ENCODE peak calls at places on chromosomes 11 and 22, in nine cellular contexts. Q, R, J, B, W, H, A, S and P are unnamed samples.

GRCh38 chr11:64472593-64473455 is 113.9 kb downstream of the RPS6KA4 start:
- DNase-seq in Q (no peak), R (no peak), J (no peak), B (no peak), W (no peak), H (no peak), A (no peak), S (no peak), P (no peak)

GRCh38 chr11:47514825-47515647 is 37.9 kb downstream of the CELF1 start:
- DNase-seq in Q (no peak), R (no peak), J (peak), B (no peak), W (no peak), H (peak), A (no peak), S (peak), P (no peak)

GRCh38 chr22:21651521-21652009 is 9.5 kb downstream of the SDF2L1 start:
- DNase-seq in Q (no peak), R (no peak), J (no peak), B (no peak), W (no peak), H (peak), A (no peak), S (no peak), P (no peak)

GRCh38 chr11:123690490-123690889 is 36.1 kb upstream of the SCN3B start:
- DNase-seq in Q (no peak), R (no peak), J (peak), B (no peak), W (no peak), H (peak), A (no peak), S (no peak), P (no peak)

GRCh38 chr22:27100323-27100722 is 442.9 kb downstream of the MIAT start:
- DNase-seq in Q (no peak), R (peak), J (no peak), B (no peak), W (no peak), H (no peak), A (no peak), S (no peak), P (no peak)

GRCh38 chr22:16955081-16955480 is 52.9 kb downstream of the GAB4 start:
- DNase-seq in Q (no peak), R (no peak), J (no peak), B (no peak), W (no peak), H (no peak), A (no peak), S (no peak), P (no peak)

GRCh38 chr11:73656985-73657384 is 10.6 kb downstream of the PLEKHB1 start:
- DNase-seq in Q (no peak), R (no peak), J (no peak), B (no peak), W (no peak), H (no peak), A (no peak), S (no peak), P (no peak)

GRCh38 chr11:117314840-117315239 is 1.2 kb downstream of the BACE1 start:
- DNase-seq in Q (no peak), R (no peak), J (no peak), B (no peak), W (no peak), H (peak), A (no peak), S (no peak), P (no peak)

GRCh38 chr11:1012740-1013627 is 23.5 kb downstream of the MUC6 start:
- DNase-seq in Q (no peak), R (no peak), J (no peak), B (no peak), W (no peak), H (no peak), A (no peak), S (no peak), P (no peak)

GRCh38 chr11:92225206-92225562 is 566 bp downstream of the FAT3 start:
- DNase-seq in Q (no peak), R (peak), J (no peak), B (no peak), W (no peak), H (peak), A (no peak), S (no peak), P (no peak)

GRCh38 chr11:11533751-11534150 is 88.1 kb downstream of the GALNT18 start:
- DNase-seq in Q (no peak), R (peak), J (no peak), B (no peak), W (no peak), H (no peak), A (no peak), S (no peak), P (no peak)

GRCh38 chr11:1395773-1396374 is 6.1 kb downstream of the BRSK2 start:
- DNase-seq in Q (no peak), R (no peak), J (no peak), B (no peak), W (no peak), H (no peak), A (no peak), S (no peak), P (no peak)

GRCh38 chr11:65569164-65569972 is 909 bp upstream of the ZNRD2 start:
- DNase-seq in Q (no peak), R (no peak), J (no peak), B (no peak), W (no peak), H (no peak), A (no peak), S (no peak), P (no peak)

GRCh38 chr11:33802414-33802950 is 28.2 kb upstream of the FBXO3 start:
- DNase-seq in Q (peak), R (peak), J (peak), B (peak), W (no peak), H (peak), A (no peak), S (peak), P (no peak)

GRCh38 chr22:29457730-29458129 is 19.3 kb downstream of the RFPL1 start:
- DNase-seq in Q (no peak), R (no peak), J (peak), B (peak), W (no peak), H (peak), A (no peak), S (peak), P (no peak)

GRCh38 chr22:29469755-29470154 is 10.3 kb upstream of the NEFH start:
- DNase-seq in Q (no peak), R (no peak), J (no peak), B (no peak), W (no peak), H (no peak), A (no peak), S (no peak), P (no peak)

GRCh38 chr11:61694971-61695706 is 14.9 kb downstream of the DAGLA start:
- DNase-seq in Q (no peak), R (peak), J (no peak), B (no peak), W (no peak), H (no peak), A (no peak), S (peak), P (peak)

GRCh38 chr11:11313426-11313825 is 39.6 kb downstream of the CSNK2A3 start:
- DNase-seq in Q (no peak), R (no peak), J (no peak), B (no peak), W (no peak), H (no peak), A (no peak), S (peak), P (peak)

GRCh38 chr11:114416441-114416928 is 16.0 kb downstream of the RBM7 start:
- DNase-seq in Q (no peak), R (no peak), J (no peak), B (no peak), W (no peak), H (peak), A (no peak), S (no peak), P (no peak)

GRCh38 chr11:87353904-87354303 is 316.2 kb downstream of the TMEM135 start:
- DNase-seq in Q (no peak), R (no peak), J (no peak), B (no peak), W (no peak), H (no peak), A (no peak), S (no peak), P (no peak)

GRCh38 chr11:74822187-74822586 is 73.5 kb downstream of the RNF169 start:
- DNase-seq in Q (no peak), R (no peak), J (no peak), B (no peak), W (no peak), H (no peak), A (no peak), S (no peak), P (no peak)

GRCh38 chr22:30778261-30778660 is 83.6 kb downstream of the OSBP2 start:
- DNase-seq in Q (no peak), R (no peak), J (no peak), B (no peak), W (no peak), H (no peak), A (no peak), S (no peak), P (no peak)

GRCh38 chr11:94706211-94706610 is 61.9 kb upstream of the AMOTL1 start:
- DNase-seq in Q (no peak), R (peak), J (no peak), B (no peak), W (no peak), H (peak), A (no peak), S (no peak), P (no peak)

GRCh38 chr11:3169235-3169951 is 4.3 kb upstream of the OSBPL5 start:
- DNase-seq in Q (no peak), R (peak), J (peak), B (peak), W (no peak), H (peak), A (no peak), S (no peak), P (peak)

GRCh38 chr11:64916040-64916847 is 765 bp downstream of the ATG2A start:
- DNase-seq in Q (no peak), R (no peak), J (peak), B (no peak), W (peak), H (peak), A (no peak), S (peak), P (no peak)

GRCh38 chr22:34842630-34843029 is 223.3 kb upstream of the ISX start:
- DNase-seq in Q (no peak), R (no peak), J (no peak), B (peak), W (no peak), H (no peak), A (no peak), S (no peak), P (no peak)

GRCh38 chr11:128171496-128171895 is 415.9 kb downstream of the ETS1 start:
- DNase-seq in Q (no peak), R (no peak), J (no peak), B (no peak), W (no peak), H (no peak), A (no peak), S (no peak), P (no peak)